ENCODE peak calls at places on chromosomes 4 and X, in four cellular contexts. B is suprapubic skin, V is breast epithelium, R is adrenal gland. K is an unnamed sample.

GRCh38 chr4:11543710-11544109 is 115.0 kb upstream of the HS3ST1 start:
- DNase-seq in V (no peak), B (no peak), R (peak), K (no peak)

GRCh38 chrX:45850197-45850774 is 649.6 kb upstream of the DIPK2B start:
- DNase-seq in V (no peak), R (no peak), B (no peak), K (no peak)

GRCh38 chr4:173218411-173219125 is 50.0 kb downstream of the GALNT7 start:
- DNase-seq in B (no peak), V (no peak), R (no peak), K (no peak)

GRCh38 chr4:147101678-147102077 is 156.0 kb upstream of the TTC29 start:
- DNase-seq in B (no peak), V (no peak), R (no peak), K (no peak)

GRCh38 chr4:56871357-56871993 is 36.2 kb upstream of the REST start:
- DNase-seq in B (no peak), R (no peak), V (no peak), K (no peak)

GRCh38 chr4:177987896-177988295 is 545.7 kb upstream of the AGA start:
- DNase-seq in B (no peak), V (no peak), R (no peak), K (no peak)

GRCh38 chrX:14697453-14697852 is 168.1 kb downstream of the GLRA2 start:
- DNase-seq in B (no peak), R (peak), V (no peak), K (peak)

GRCh38 chrX:108029928-108030711 is 14.7 kb upstream of the VSIG1 start:
- DNase-seq in B (no peak), R (no peak), V (no peak), K (no peak)

GRCh38 chr4:55078987-55079386 is 46.4 kb downstream of the KDR start:
- DNase-seq in V (no peak), R (peak), B (no peak), K (no peak)

GRCh38 chrX:147827070-147827469 is 84.6 kb upstream of the FMR1 start:
- DNase-seq in B (no peak), R (no peak), V (no peak), K (no peak)

GRCh38 chrX:30812326-30812725 is 76.7 kb downstream of the TAB3 start:
- DNase-seq in B (no peak), R (no peak), V (no peak), K (no peak)

GRCh38 chrX:18461431-18461830 is 36.0 kb downstream of the CDKL5 start:
- DNase-seq in B (no peak), V (no peak), R (no peak), K (no peak)

GRCh38 chrX:29530520-29530919 is 684.8 kb upstream of the MAGEB2 start:
- DNase-seq in B (no peak), V (no peak), R (no peak), K (no peak)

GRCh38 chr4:89586864-89587263 is 250.1 kb downstream of the SNCA start:
- DNase-seq in B (no peak), R (no peak), V (no peak), K (no peak)

GRCh38 chrX:18886344-18887161 is 97.4 kb downstream of the PHKA2 start:
- DNase-seq in V (peak), R (peak), B (peak), K (peak)

GRCh38 chr4:8320386-8320750 is 50.8 kb downstream of the HTRA3 start:
- DNase-seq in V (no peak), B (no peak), R (no peak), K (peak)

GRCh38 chrX:87409113-87409841 is 108.3 kb upstream of the KLHL4 start:
- DNase-seq in V (peak), R (peak), B (no peak), K (no peak)

GRCh38 chr4:132593717-132594400 is 555.2 kb upstream of the PCDH10 start:
- DNase-seq in B (no peak), V (no peak), R (no peak), K (no peak)

GRCh38 chrX:47093248-47093647 is 15.0 kb downstream of the RGN start:
- DNase-seq in V (no peak), B (no peak), R (no peak), K (no peak)

GRCh38 chrX:67334323-67334722 is 209.5 kb upstream of the AR start:
- DNase-seq in R (no peak), V (no peak), B (no peak), K (no peak)

GRCh38 chrX:41236629-41237028 is 97.3 kb upstream of the DDX3X start:
- DNase-seq in R (no peak), B (no peak), V (no peak), K (no peak)

GRCh38 chrX:139766545-139766983 is 58.6 kb upstream of the MCF2 start:
- DNase-seq in R (no peak), B (no peak), V (no peak), K (no peak)

GRCh38 chrX:154717824-154718223 is 33.1 kb downstream of the GAB3 start:
- DNase-seq in R (no peak), V (no peak), B (no peak), K (peak)

GRCh38 chrX:48530736-48531135 is 8.8 kb upstream of the TBC1D25 start:
- DNase-seq in B (no peak), V (no peak), R (no peak), K (no peak)

GRCh38 chrX:67961516-67961915 is 417.7 kb downstream of the AR start:
- DNase-seq in B (no peak), R (no peak), V (no peak), K (no peak)

GRCh38 chrX:150581093-150581775 is 12.8 kb downstream of the MTM1 start:
- DNase-seq in V (no peak), R (no peak), B (no peak), K (no peak)

GRCh38 chr4:93187441-93187840 is 641.1 kb upstream of the ATOH1 start:
- DNase-seq in B (no peak), R (no peak), V (no peak), K (no peak)

GRCh38 chrX:96791559-96791958 is 92.1 kb upstream of the RPA4 start:
- DNase-seq in B (no peak), R (no peak), V (no peak), K (no peak)

GRCh38 chr4:7890635-7891393 is 48.8 kb downstream of the AFAP1 start:
- DNase-seq in V (no peak), R (no peak), B (no peak), K (no peak)

GRCh38 chrX:54529559-54530357 is at the start of gene GNL3L:
- DNase-seq in B (peak), R (peak), V (peak), K (peak)

GRCh38 chrX:151397741-151398070 is 700 bp downstream of the VMA21 start:
- DNase-seq in R (no peak), B (no peak), V (no peak), K (no peak)

GRCh38 chr4:149709640-149710039 is 106.0 kb downstream of the IQCM start:
- DNase-seq in R (no peak), V (no peak), B (no peak), K (no peak)

GRCh38 chr4:86977621-86978184 is 42.9 kb downstream of the AFF1 start:
- DNase-seq in V (peak), R (no peak), B (no peak), K (no peak)

GRCh38 chrX:130165181-130165702 is 399 bp downstream of the AIFM1 start:
- DNase-seq in R (no peak), B (no peak), V (no peak), K (no peak)

GRCh38 chr4:141133146-141134006 is at the start of gene RNF150:
- DNase-seq in V (peak), R (peak), B (peak), K (peak)
- TF ChIP-seq POLR2A in V (no peak), R (peak), B (no peak), K (no peak)

GRCh38 chr4:182207806-182208483 is 35.3 kb upstream of the TENM3 start:
- DNase-seq in B (no peak), R (no peak), V (no peak), K (no peak)
- H3K27ac ChIP-seq in B (peak), R (peak), V (no peak), K (no peak)

GRCh38 chrX:133698298-133698697 is 283.0 kb upstream of the GPC4 start:
- DNase-seq in R (no peak), B (no peak), V (no peak), K (no peak)
- TF ChIP-seq CTCF in R (no peak), B (no peak), V (no peak), K (peak)

DNA sequence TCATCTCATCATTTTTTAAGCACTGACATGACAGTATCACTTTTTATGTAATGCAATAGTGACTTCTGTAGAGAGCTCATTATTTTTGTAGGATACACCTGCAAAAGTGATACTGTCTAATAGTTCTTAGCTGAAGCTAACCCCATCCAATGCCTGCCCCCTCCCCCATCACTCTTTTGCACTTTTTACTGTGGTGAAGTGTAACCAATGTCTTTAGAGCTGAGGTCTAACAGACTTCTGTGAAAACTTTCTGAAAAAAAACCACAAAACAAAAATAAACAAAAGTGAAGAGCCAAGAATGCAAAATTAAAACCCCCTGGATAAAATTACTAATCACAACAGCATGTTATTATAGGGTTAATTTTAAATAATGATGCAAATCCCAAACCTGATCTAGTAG is 301.1 kb downstream of the ANK2 start:
- DNase-seq in B (no peak), V (no peak), R (no peak), K (no peak)
- TF ChIP-seq POLR2A in B (no peak), V (no peak), R (no peak), K (no peak)

DNA sequence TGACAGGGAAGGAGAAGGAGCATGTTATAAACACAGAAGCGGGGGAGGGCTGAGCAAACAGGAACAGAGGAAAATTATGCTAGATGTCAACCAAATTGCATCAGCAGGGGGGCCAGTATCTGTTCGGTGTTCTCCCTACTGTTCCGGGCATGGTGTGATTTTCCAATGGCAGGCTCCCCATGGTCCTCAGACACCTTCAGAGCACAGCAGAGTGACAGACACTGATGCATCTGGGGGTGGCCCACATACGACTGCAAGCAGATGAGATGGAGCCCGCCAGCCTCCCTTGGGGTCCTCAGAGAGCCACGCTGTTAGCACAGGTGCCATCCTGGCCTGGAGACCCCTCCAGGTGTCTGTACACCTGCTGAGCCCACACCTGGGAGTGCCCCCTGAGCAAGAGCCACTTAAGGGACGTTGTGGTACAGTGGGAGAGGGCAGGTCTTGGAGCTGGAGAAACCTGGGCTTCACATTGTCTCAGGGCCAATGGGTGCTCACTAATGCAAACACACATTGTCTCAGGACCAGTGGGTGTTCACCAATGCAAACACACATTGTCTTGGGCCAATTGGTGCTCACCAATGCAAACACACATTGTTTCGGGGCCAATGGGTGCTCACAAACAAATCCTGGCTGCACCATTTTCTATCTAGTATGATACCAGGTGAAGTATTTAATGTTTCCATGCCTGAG is 95.4 kb downstream of the SLC2A9 start:
- DNase-seq in R (no peak), B (no peak), V (no peak), K (no peak)
- H3K27ac ChIP-seq in R (no peak), B (no peak), V (no peak), K (no peak)

DNA sequence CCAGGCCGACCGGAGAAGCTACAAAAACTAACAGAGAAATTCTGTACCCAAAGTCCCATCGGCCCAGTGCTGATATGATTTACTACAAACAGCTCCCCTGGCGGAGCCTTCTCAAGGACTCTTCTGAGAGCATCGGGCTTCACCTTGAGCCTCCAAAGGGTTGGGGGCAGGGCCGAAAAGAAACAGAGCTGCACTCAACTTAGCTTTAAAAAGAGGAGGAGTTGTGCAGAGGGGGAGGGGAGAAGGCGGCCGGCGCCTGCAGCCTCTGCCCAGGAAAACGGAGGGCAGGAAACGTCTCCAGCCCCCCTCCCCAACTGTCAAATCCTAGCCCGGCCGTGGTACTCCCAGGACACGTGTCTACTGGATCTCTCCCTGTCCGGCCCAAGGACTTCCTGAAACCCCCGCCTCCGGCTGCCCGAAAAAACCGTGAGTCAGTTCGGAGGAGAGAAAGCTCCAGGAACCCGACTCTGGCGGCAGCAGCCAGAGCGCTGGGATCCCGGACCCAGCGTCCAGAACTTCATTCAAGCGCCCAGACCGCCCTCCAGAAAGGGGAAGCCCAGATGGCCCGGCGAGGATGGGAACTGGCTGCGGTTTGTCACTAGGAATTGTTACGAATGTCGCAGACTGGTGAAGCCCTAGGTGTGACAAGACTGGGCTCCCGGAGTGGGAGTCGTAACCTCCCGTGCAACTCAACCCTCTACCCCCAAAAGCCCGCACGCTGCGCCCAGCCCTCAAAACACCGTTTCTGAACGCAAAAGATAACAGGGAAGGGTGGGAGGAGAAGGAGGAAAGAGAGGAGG is 1.0 kb downstream of the ADAMTS3 start:
- DNase-seq in V (peak), B (peak), R (peak), K (peak)
- TF ChIP-seq CTCF in V (no peak), B (no peak), R (no peak), K (no peak)